ENCODE peak calls at places on chromosomes 3 and 15, in five cellular contexts. One of them, this sample, is unnamed.

GRCh38 chr15:48447657-48448056 is 116.4 kb downstream of the DUT start:
- DNase-seq in adrenal gland: no peak
- DNase-seq in lower lobe of right lung: no peak
- DNase-seq in psoas muscle: no peak
- DNase-seq in heart right ventricle: no peak
- DNase-seq in this sample: no peak

GRCh38 chr15:22257047-22257667 is 176.8 kb downstream of the OR4M2 start:
- DNase-seq in adrenal gland: no peak
- DNase-seq in lower lobe of right lung: no peak
- DNase-seq in psoas muscle: no peak
- DNase-seq in heart right ventricle: no peak
- DNase-seq in this sample: no peak

GRCh38 chr3:71150293-71150954 is 433.1 kb downstream of the FOXP1 start:
- DNase-seq in adrenal gland: no peak
- DNase-seq in lower lobe of right lung: no peak
- DNase-seq in psoas muscle: no peak
- DNase-seq in heart right ventricle: no peak
- DNase-seq in this sample: no peak

GRCh38 chr3:11803977-11804903 is 42.4 kb downstream of the TAMM41 start:
- DNase-seq in adrenal gland: peak; percentile 70
- DNase-seq in lower lobe of right lung: peak; percentile 53
- DNase-seq in psoas muscle: peak; percentile 59
- DNase-seq in heart right ventricle: no peak
- DNase-seq in this sample: no peak

GRCh38 chr15:68176601-68177000 is 28.5 kb downstream of the CALML4 start:
- DNase-seq in adrenal gland: no peak
- DNase-seq in lower lobe of right lung: no peak
- DNase-seq in psoas muscle: no peak
- DNase-seq in heart right ventricle: no peak
- DNase-seq in this sample: no peak

GRCh38 chr3:179791793-179792192 is 139.0 kb downstream of the USP13 start:
- DNase-seq in adrenal gland: no peak
- DNase-seq in lower lobe of right lung: no peak
- DNase-seq in psoas muscle: no peak
- DNase-seq in heart right ventricle: no peak
- DNase-seq in this sample: no peak

GRCh38 chr3:9718118-9718517 is 13.4 kb upstream of the BRPF1 start:
- DNase-seq in adrenal gland: no peak
- DNase-seq in lower lobe of right lung: no peak
- DNase-seq in psoas muscle: no peak
- DNase-seq in heart right ventricle: no peak
- DNase-seq in this sample: no peak

GRCh38 chr3:146156060-146156459 is 4.9 kb downstream of the PLOD2 start:
- DNase-seq in adrenal gland: no peak
- DNase-seq in lower lobe of right lung: no peak
- DNase-seq in psoas muscle: no peak
- DNase-seq in heart right ventricle: no peak
- DNase-seq in this sample: no peak

GRCh38 chr3:188947983-188948657 is 223.7 kb upstream of the TPRG1 start:
- DNase-seq in adrenal gland: peak; percentile 99
- DNase-seq in lower lobe of right lung: peak; percentile 90
- DNase-seq in psoas muscle: peak; percentile 96
- DNase-seq in heart right ventricle: peak; percentile 91
- DNase-seq in this sample: peak; percentile 99

GRCh38 chr3:187636528-187636927 is 33.7 kb downstream of the SST start:
- DNase-seq in adrenal gland: no peak
- DNase-seq in lower lobe of right lung: no peak
- DNase-seq in psoas muscle: no peak
- DNase-seq in heart right ventricle: no peak
- DNase-seq in this sample: no peak

GRCh38 chr3:67863869-67864268 is 209.5 kb upstream of the SUCLG2 start:
- DNase-seq in adrenal gland: no peak
- DNase-seq in lower lobe of right lung: no peak
- DNase-seq in psoas muscle: no peak
- DNase-seq in heart right ventricle: no peak
- DNase-seq in this sample: no peak

GRCh38 chr15:38860682-38861081 is 296.1 kb upstream of the RASGRP1 start:
- DNase-seq in adrenal gland: no peak
- DNase-seq in lower lobe of right lung: no peak
- DNase-seq in psoas muscle: no peak
- DNase-seq in heart right ventricle: no peak
- DNase-seq in this sample: no peak

GRCh38 chr3:157089455-157090221 is 70.3 kb downstream of the CCNL1 start:
- DNase-seq in adrenal gland: peak; percentile 59
- DNase-seq in lower lobe of right lung: peak; percentile 52
- DNase-seq in psoas muscle: no peak
- DNase-seq in heart right ventricle: peak; percentile 27
- DNase-seq in this sample: peak; percentile 57

GRCh38 chr3:189781384-189781783 is 150.2 kb downstream of the TP63 start:
- DNase-seq in adrenal gland: no peak
- DNase-seq in lower lobe of right lung: no peak
- DNase-seq in psoas muscle: no peak
- DNase-seq in heart right ventricle: no peak
- DNase-seq in this sample: no peak

GRCh38 chr3:37103103-37103815 is 71.1 kb downstream of the LRRFIP2 start:
- DNase-seq in adrenal gland: no peak
- DNase-seq in lower lobe of right lung: no peak
- DNase-seq in psoas muscle: no peak
- DNase-seq in heart right ventricle: no peak
- DNase-seq in this sample: no peak

GRCh38 chr3:74643636-74644035 is 29.2 kb upstream of the CNTN3 start:
- DNase-seq in adrenal gland: peak; percentile 90
- DNase-seq in lower lobe of right lung: no peak
- DNase-seq in psoas muscle: peak; percentile 64
- DNase-seq in heart right ventricle: peak; percentile 33
- DNase-seq in this sample: peak; percentile 70

GRCh38 chr3:71227344-71227743 is 356.2 kb downstream of the FOXP1 start:
- DNase-seq in adrenal gland: no peak
- DNase-seq in lower lobe of right lung: no peak
- DNase-seq in psoas muscle: no peak
- DNase-seq in heart right ventricle: no peak
- DNase-seq in this sample: no peak

GRCh38 chr3:134904796-134905646 is 110.0 kb downstream of the EPHB1 start:
- DNase-seq in adrenal gland: no peak
- DNase-seq in lower lobe of right lung: no peak
- DNase-seq in psoas muscle: no peak
- DNase-seq in heart right ventricle: no peak
- DNase-seq in this sample: no peak

GRCh38 chr15:39887211-39887610 is 32.9 kb downstream of the GPR176 start:
- DNase-seq in adrenal gland: no peak
- DNase-seq in lower lobe of right lung: no peak
- DNase-seq in psoas muscle: no peak
- DNase-seq in heart right ventricle: no peak
- DNase-seq in this sample: no peak

GRCh38 chr3:61637088-61638051 is 76.0 kb downstream of the PTPRG start:
- DNase-seq in adrenal gland: peak; percentile 75
- DNase-seq in lower lobe of right lung: no peak
- DNase-seq in psoas muscle: peak; percentile 61
- DNase-seq in heart right ventricle: peak; percentile 19
- DNase-seq in this sample: no peak

GRCh38 chr3:72036899-72037298 is 252.0 kb upstream of the PROK2 start:
- DNase-seq in adrenal gland: no peak
- DNase-seq in lower lobe of right lung: no peak
- DNase-seq in psoas muscle: no peak
- DNase-seq in heart right ventricle: no peak
- DNase-seq in this sample: no peak

GRCh38 chr3:129606522-129607390 is at the start of gene PLXND1:
- DNase-seq in adrenal gland: peak; percentile 80
- DNase-seq in lower lobe of right lung: peak; percentile 84
- DNase-seq in psoas muscle: peak; percentile 87
- DNase-seq in heart right ventricle: peak; percentile 87
- DNase-seq in this sample: peak; percentile 82

GRCh38 chr3:184565421-184566211 is 4.0 kb downstream of the EPHB3 start:
- DNase-seq in adrenal gland: peak; percentile 74
- DNase-seq in lower lobe of right lung: peak; percentile 87
- DNase-seq in psoas muscle: no peak
- DNase-seq in heart right ventricle: no peak
- DNase-seq in this sample: peak; percentile 80

GRCh38 chr15:65851981-65852380 is 17.3 kb upstream of the RAB11A start:
- DNase-seq in adrenal gland: no peak
- DNase-seq in lower lobe of right lung: no peak
- DNase-seq in psoas muscle: no peak
- DNase-seq in heart right ventricle: no peak
- DNase-seq in this sample: no peak

GRCh38 chr3:31490502-31490901 is 42.2 kb upstream of the STT3B start:
- DNase-seq in adrenal gland: no peak
- DNase-seq in lower lobe of right lung: no peak
- DNase-seq in psoas muscle: no peak
- DNase-seq in heart right ventricle: no peak
- DNase-seq in this sample: no peak

GRCh38 chr3:45593708-45594601 is 596 bp upstream of the LIMD1 start:
- DNase-seq in adrenal gland: peak; percentile 73
- DNase-seq in lower lobe of right lung: peak; percentile 87
- DNase-seq in psoas muscle: peak; percentile 87
- DNase-seq in heart right ventricle: peak; percentile 82
- DNase-seq in this sample: peak; percentile 73

GRCh38 chr15:40336129-40337122 is 4.3 kb downstream of the CCDC9B start:
- DNase-seq in adrenal gland: no peak
- DNase-seq in lower lobe of right lung: no peak
- DNase-seq in psoas muscle: no peak
- DNase-seq in heart right ventricle: no peak
- DNase-seq in this sample: no peak

GRCh38 chr3:100781311-100781710 is 72.0 kb downstream of the TFG start:
- DNase-seq in adrenal gland: no peak
- DNase-seq in lower lobe of right lung: no peak
- DNase-seq in psoas muscle: no peak
- DNase-seq in heart right ventricle: no peak
- DNase-seq in this sample: no peak

GRCh38 chr15:60000113-60000823 is 3.8 kb upstream of the FOXB1 start:
- DNase-seq in adrenal gland: no peak
- DNase-seq in lower lobe of right lung: no peak
- DNase-seq in psoas muscle: no peak
- DNase-seq in heart right ventricle: no peak
- DNase-seq in this sample: no peak

GRCh38 chr3:72492240-72492639 is 356.0 kb downstream of the SHQ1 start:
- DNase-seq in adrenal gland: peak; percentile 96
- DNase-seq in lower lobe of right lung: no peak
- DNase-seq in psoas muscle: peak; percentile 90
- DNase-seq in heart right ventricle: peak; percentile 57
- DNase-seq in this sample: no peak

GRCh38 chr3:11583638-11584046 is 60.1 kb downstream of the VGLL4 start:
- DNase-seq in adrenal gland: no peak
- DNase-seq in lower lobe of right lung: no peak
- DNase-seq in psoas muscle: no peak
- DNase-seq in heart right ventricle: no peak
- DNase-seq in this sample: peak; percentile 27

GRCh38 chr3:183180105-183180763 is 17.7 kb upstream of the LAMP3 start:
- DNase-seq in adrenal gland: no peak
- DNase-seq in lower lobe of right lung: no peak
- DNase-seq in psoas muscle: no peak
- DNase-seq in heart right ventricle: no peak
- DNase-seq in this sample: no peak

GRCh38 chr15:77548608-77549551 is 83.8 kb downstream of the LINGO1 start:
- DNase-seq in adrenal gland: no peak
- DNase-seq in lower lobe of right lung: no peak
- DNase-seq in psoas muscle: peak; percentile 42
- DNase-seq in heart right ventricle: no peak
- DNase-seq in this sample: no peak

GRCh38 chr3:94117729-94118128 is 54.9 kb downstream of the NSUN3 start:
- DNase-seq in adrenal gland: no peak
- DNase-seq in lower lobe of right lung: no peak
- DNase-seq in psoas muscle: no peak
- DNase-seq in heart right ventricle: no peak
- DNase-seq in this sample: no peak

GRCh38 chr3:163347944-163348343 is 1730.4 kb downstream of the SI start:
- DNase-seq in adrenal gland: no peak
- DNase-seq in lower lobe of right lung: no peak
- DNase-seq in psoas muscle: no peak
- DNase-seq in heart right ventricle: no peak
- DNase-seq in this sample: no peak

GRCh38 chr15:74594455-74594854 is 21.2 kb upstream of the CLK3 start:
- DNase-seq in adrenal gland: no peak
- DNase-seq in lower lobe of right lung: no peak
- DNase-seq in psoas muscle: no peak
- DNase-seq in heart right ventricle: no peak
- DNase-seq in this sample: no peak
- H3K36me3 ChIP-seq in adrenal gland: no peaks in the 10 kb centered on the region
- H3K36me3 ChIP-seq in lower lobe of right lung: peaks cover 51% of the 10 kb centered on the region
- H3K36me3 ChIP-seq in psoas muscle: no peaks in the 10 kb centered on the region
- H3K36me3 ChIP-seq in heart right ventricle: peaks cover 41% of the 10 kb centered on the region
- H3K36me3 ChIP-seq in this sample: no peaks in the 10 kb centered on the region

DNA sequence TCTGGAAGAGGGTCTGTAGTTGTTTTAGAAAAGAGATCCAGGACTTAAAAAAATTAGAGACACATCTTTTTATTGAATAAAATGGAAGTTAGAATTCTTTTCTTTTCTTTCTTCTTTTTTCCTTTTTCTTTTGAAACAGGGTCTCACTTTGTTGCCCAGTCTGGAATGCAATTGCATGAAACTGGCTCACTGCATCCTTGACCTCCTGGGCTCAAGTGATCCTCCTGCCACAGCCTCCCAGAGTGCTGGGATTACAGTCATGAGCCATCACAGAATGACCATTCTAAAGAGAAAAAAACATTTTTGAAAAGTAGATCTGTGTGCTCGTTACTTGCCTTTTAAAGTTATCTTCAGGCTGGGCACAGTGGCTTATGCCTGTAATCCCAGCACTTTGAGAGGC is 3.6 kb downstream of the ATXN7 start:
- DNase-seq in adrenal gland: no peak
- DNase-seq in lower lobe of right lung: no peak
- DNase-seq in psoas muscle: no peak
- DNase-seq in heart right ventricle: no peak
- DNase-seq in this sample: no peak
- H3K27ac ChIP-seq in adrenal gland: no peak overlapping the region
- H3K27ac ChIP-seq in lower lobe of right lung: no peak overlapping the region
- H3K27ac ChIP-seq in psoas muscle: no peak overlapping the region
- H3K27ac ChIP-seq in heart right ventricle: no peak overlapping the region
- H3K27ac ChIP-seq in this sample: no peak overlapping the region

GRCh38 chr3:123783811-123784210 is 100.3 kb downstream of the MYLK start:
- DNase-seq in adrenal gland: no peak
- DNase-seq in lower lobe of right lung: no peak
- DNase-seq in psoas muscle: no peak
- DNase-seq in heart right ventricle: no peak
- DNase-seq in this sample: no peak
- H3K4me1 ChIP-seq in adrenal gland: peaks cover 3% of the 10 kb centered on the region
- H3K4me1 ChIP-seq in lower lobe of right lung: peaks cover 14% of the 10 kb centered on the region
- H3K4me1 ChIP-seq in psoas muscle: no peaks in the 10 kb centered on the region
- H3K4me1 ChIP-seq in heart right ventricle: no peaks in the 10 kb centered on the region
- H3K4me1 ChIP-seq in this sample: no peaks in the 10 kb centered on the region

DNA sequence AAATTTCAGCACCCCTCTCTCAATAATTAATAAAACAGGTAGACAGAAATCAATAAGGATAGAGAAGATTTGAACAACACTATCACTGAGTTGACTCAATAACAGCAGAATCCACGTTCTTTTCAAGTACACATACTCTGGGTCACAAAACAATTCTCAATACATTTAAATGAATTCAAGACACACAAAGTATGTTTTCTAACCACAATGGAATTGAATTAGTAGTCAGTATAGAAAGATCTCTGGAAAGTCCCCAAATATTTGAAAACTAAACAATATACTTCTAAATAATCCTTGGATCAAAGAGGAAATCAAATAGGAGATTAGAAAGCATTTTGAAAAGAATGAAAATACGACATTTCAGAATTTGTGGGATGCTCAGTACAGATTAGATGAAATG is 40.0 kb downstream of the TKT start:
- DNase-seq in adrenal gland: no peak
- DNase-seq in lower lobe of right lung: no peak
- DNase-seq in psoas muscle: no peak
- DNase-seq in heart right ventricle: no peak
- DNase-seq in this sample: no peak
- H3K36me3 ChIP-seq in adrenal gland: no peaks in the 10 kb centered on the region
- H3K36me3 ChIP-seq in lower lobe of right lung: no peaks in the 10 kb centered on the region
- H3K36me3 ChIP-seq in psoas muscle: no peaks in the 10 kb centered on the region
- H3K36me3 ChIP-seq in heart right ventricle: no peaks in the 10 kb centered on the region
- H3K36me3 ChIP-seq in this sample: no peaks in the 10 kb centered on the region